ENCODE peak calls at places on chromosomes 6 and 20, in ten cellular contexts. One of them, this sample, is unnamed.

GRCh38 chr6:49919261-49919660 is 44.7 kb downstream of the DEFB114 start:
- DNase-seq in NCI-H2171: no peak
- DNase-seq in T1000: no peak
- DNase-seq in smooth muscle cell of the brain vasculature: no peak
- DNase-seq in T-helper 1 cell: no peak
- DNase-seq in mesenteric fat pad: no peak
- DNase-seq in activated CD4-positive, alpha-beta T cell treated with anti-CD3 and anti-CD28 coated beads, Interleukin-2, amount 10 ng/mL, durations not matched to agents 7 days and 5 days: no peak
- DNase-seq in H54: no peak
- DNase-seq in brain microvascular endothelial cell: no peak
- DNase-seq in NCI-H1092: no peak
- DNase-seq in this sample: no peak

GRCh38 chr6:158622545-158623190 is 21.9 kb downstream of the DYNLT1 start:
- DNase-seq in NCI-H2171: no peak
- DNase-seq in T1000: no peak
- DNase-seq in smooth muscle cell of the brain vasculature: no peak
- DNase-seq in T-helper 1 cell: no peak
- DNase-seq in mesenteric fat pad: no peak
- DNase-seq in activated CD4-positive, alpha-beta T cell treated with anti-CD3 and anti-CD28 coated beads, Interleukin-2, amount 10 ng/mL, durations not matched to agents 7 days and 5 days: no peak
- DNase-seq in H54: no peak
- DNase-seq in brain microvascular endothelial cell: no peak
- DNase-seq in NCI-H1092: no peak
- DNase-seq in this sample: no peak

GRCh38 chr20:41182296-41183212 is 45.2 kb downstream of the PLCG1 start:
- DNase-seq in NCI-H2171: no peak
- DNase-seq in T1000: no peak
- DNase-seq in smooth muscle cell of the brain vasculature: no peak
- DNase-seq in T-helper 1 cell: no peak
- DNase-seq in mesenteric fat pad: peak
- DNase-seq in activated CD4-positive, alpha-beta T cell treated with anti-CD3 and anti-CD28 coated beads, Interleukin-2, amount 10 ng/mL, durations not matched to agents 7 days and 5 days: peak
- DNase-seq in H54: no peak
- DNase-seq in brain microvascular endothelial cell: no peak
- DNase-seq in NCI-H1092: no peak
- DNase-seq in this sample: peak

GRCh38 chr6:170152111-170152926 is 138.6 kb downstream of the DLL1 start:
- DNase-seq in NCI-H2171: no peak
- DNase-seq in T1000: no peak
- DNase-seq in smooth muscle cell of the brain vasculature: no peak
- DNase-seq in T-helper 1 cell: no peak
- DNase-seq in mesenteric fat pad: no peak
- DNase-seq in activated CD4-positive, alpha-beta T cell treated with anti-CD3 and anti-CD28 coated beads, Interleukin-2, amount 10 ng/mL, durations not matched to agents 7 days and 5 days: no peak
- DNase-seq in H54: no peak
- DNase-seq in brain microvascular endothelial cell: no peak
- DNase-seq in NCI-H1092: no peak
- DNase-seq in this sample: no peak

GRCh38 chr6:64238071-64238470 is 602.5 kb downstream of the PHF3 start:
- DNase-seq in NCI-H2171: no peak
- DNase-seq in T1000: no peak
- DNase-seq in smooth muscle cell of the brain vasculature: no peak
- DNase-seq in T-helper 1 cell: no peak
- DNase-seq in mesenteric fat pad: no peak
- DNase-seq in activated CD4-positive, alpha-beta T cell treated with anti-CD3 and anti-CD28 coated beads, Interleukin-2, amount 10 ng/mL, durations not matched to agents 7 days and 5 days: no peak
- DNase-seq in H54: no peak
- DNase-seq in brain microvascular endothelial cell: no peak
- DNase-seq in NCI-H1092: no peak
- DNase-seq in this sample: no peak

GRCh38 chr6:36781669-36782068 is 57.6 kb downstream of the CPNE5 start:
- DNase-seq in NCI-H2171: no peak
- DNase-seq in T1000: no peak
- DNase-seq in smooth muscle cell of the brain vasculature: no peak
- DNase-seq in T-helper 1 cell: no peak
- DNase-seq in mesenteric fat pad: no peak
- DNase-seq in activated CD4-positive, alpha-beta T cell treated with anti-CD3 and anti-CD28 coated beads, Interleukin-2, amount 10 ng/mL, durations not matched to agents 7 days and 5 days: no peak
- DNase-seq in H54: no peak
- DNase-seq in brain microvascular endothelial cell: no peak
- DNase-seq in NCI-H1092: no peak
- DNase-seq in this sample: no peak

GRCh38 chr6:123940551-123940950 is 136.9 kb downstream of the NKAIN2 start:
- DNase-seq in NCI-H2171: no peak
- DNase-seq in T1000: no peak
- DNase-seq in smooth muscle cell of the brain vasculature: no peak
- DNase-seq in T-helper 1 cell: no peak
- DNase-seq in mesenteric fat pad: no peak
- DNase-seq in activated CD4-positive, alpha-beta T cell treated with anti-CD3 and anti-CD28 coated beads, Interleukin-2, amount 10 ng/mL, durations not matched to agents 7 days and 5 days: no peak
- DNase-seq in H54: no peak
- DNase-seq in brain microvascular endothelial cell: no peak
- DNase-seq in NCI-H1092: no peak
- DNase-seq in this sample: no peak

GRCh38 chr20:54843891-54844290 is 368.5 kb downstream of the DOK5 start:
- DNase-seq in NCI-H2171: no peak
- DNase-seq in T1000: no peak
- DNase-seq in smooth muscle cell of the brain vasculature: no peak
- DNase-seq in T-helper 1 cell: no peak
- DNase-seq in mesenteric fat pad: no peak
- DNase-seq in activated CD4-positive, alpha-beta T cell treated with anti-CD3 and anti-CD28 coated beads, Interleukin-2, amount 10 ng/mL, durations not matched to agents 7 days and 5 days: no peak
- DNase-seq in H54: no peak
- DNase-seq in brain microvascular endothelial cell: no peak
- DNase-seq in NCI-H1092: no peak
- DNase-seq in this sample: no peak

GRCh38 chr6:3841711-3842565 is 7.2 kb upstream of the FAM50B start:
- DNase-seq in NCI-H2171: no peak
- DNase-seq in T1000: peak
- DNase-seq in smooth muscle cell of the brain vasculature: no peak
- DNase-seq in T-helper 1 cell: no peak
- DNase-seq in mesenteric fat pad: no peak
- DNase-seq in activated CD4-positive, alpha-beta T cell treated with anti-CD3 and anti-CD28 coated beads, Interleukin-2, amount 10 ng/mL, durations not matched to agents 7 days and 5 days: no peak
- DNase-seq in H54: no peak
- DNase-seq in brain microvascular endothelial cell: peak
- DNase-seq in NCI-H1092: no peak
- DNase-seq in this sample: no peak

GRCh38 chr6:5082487-5083306 is 2.4 kb upstream of the PPP1R3G start:
- DNase-seq in NCI-H2171: no peak
- DNase-seq in T1000: peak
- DNase-seq in smooth muscle cell of the brain vasculature: no peak
- DNase-seq in T-helper 1 cell: no peak
- DNase-seq in mesenteric fat pad: no peak
- DNase-seq in activated CD4-positive, alpha-beta T cell treated with anti-CD3 and anti-CD28 coated beads, Interleukin-2, amount 10 ng/mL, durations not matched to agents 7 days and 5 days: no peak
- DNase-seq in H54: peak
- DNase-seq in brain microvascular endothelial cell: peak
- DNase-seq in NCI-H1092: no peak
- DNase-seq in this sample: no peak